ENCODE peak calls at places on chromosomes 6 and 20, in eight cellular contexts. N, K, L, V, S, P, C and M are unnamed samples.

GRCh38 chr6:126773122-126773805 is 345.2 kb upstream of the RSPO3 start:
- DNase-seq in V (no peak), L (no peak), P (no peak), C (no peak), S (no peak), N (no peak), K (no peak), M (no peak)

GRCh38 chr6:75566137-75566767 is 35.4 kb upstream of the SENP6 start:
- DNase-seq in P (no peak), V (no peak), C (no peak), N (no peak), K (no peak), S (no peak), L (no peak), M (no peak)

GRCh38 chr20:44966030-44966961 is at the start of gene STK4:
- DNase-seq in S (peak), K (peak), N (peak), P (peak), V (peak), C (peak), L (peak), M (peak)

GRCh38 chr20:38747495-38748096 is 664 bp upstream of the ACTR5 start:
- DNase-seq in K (no peak), C (no peak), V (no peak), L (no peak), P (no peak), S (no peak), N (no peak), M (no peak)

GRCh38 chr6:47545223-47545622 is 67.6 kb downstream of the CD2AP start:
- DNase-seq in C (no peak), K (no peak), P (no peak), S (no peak), N (no peak), L (no peak), V (no peak), M (no peak)

GRCh38 chr20:17823382-17824144 is 123.8 kb downstream of the BANF2 start:
- DNase-seq in P (no peak), V (no peak), S (no peak), K (no peak), C (no peak), L (no peak), N (no peak), M (no peak)

GRCh38 chr6:136289579-136290405 is at the start of gene BCLAF1:
- DNase-seq in S (peak), K (peak), P (peak), C (peak), L (peak), N (peak), V (peak), M (peak)

GRCh38 chr20:13422637-13423036 is 201.6 kb downstream of the ISM1 start:
- DNase-seq in N (no peak), K (no peak), L (no peak), P (peak), C (no peak), S (no peak), V (no peak), M (no peak)

GRCh38 chr20:32589256-32589655 is 4.1 kb upstream of the NOL4L start:
- DNase-seq in N (no peak), P (peak), S (no peak), L (peak), C (no peak), K (no peak), V (no peak), M (no peak)

GRCh38 chr20:58308680-58309527 is 611 bp upstream of the RAB22A start:
- DNase-seq in N (no peak), P (peak), S (peak), V (peak), L (peak), K (peak), C (peak), M (peak)

GRCh38 chr6:117548797-117549301 is 53.5 kb downstream of the GOPC start:
- DNase-seq in V (no peak), K (no peak), N (no peak), C (no peak), L (no peak), P (peak), S (no peak), M (peak)

GRCh38 chr20:753897-754635 is 14.2 kb downstream of the SLC52A3 start:
- DNase-seq in V (no peak), S (no peak), N (no peak), L (no peak), P (no peak), K (no peak), C (no peak), M (no peak)

GRCh38 chr6:12653396-12653910 is 63.1 kb upstream of the PHACTR1 start:
- DNase-seq in P (no peak), V (no peak), K (no peak), C (no peak), N (no peak), S (no peak), L (no peak), M (no peak)

GRCh38 chr6:117399126-117399525 is 26.6 kb downstream of the ROS1 start:
- DNase-seq in S (no peak), L (no peak), N (no peak), C (no peak), K (no peak), V (no peak), P (no peak), M (no peak)

GRCh38 chr6:125670586-125670985 is 78.8 kb upstream of the HEY2 start:
- DNase-seq in C (no peak), N (no peak), L (no peak), P (no peak), K (no peak), V (no peak), S (no peak), M (no peak)

GRCh38 chr20:57080796-57081195 is 185.6 kb downstream of the BMP7 start:
- DNase-seq in C (no peak), V (no peak), L (peak), K (no peak), P (no peak), N (no peak), S (no peak), M (no peak)

GRCh38 chr6:161598896-161599295 is 325.0 kb upstream of the AGPAT4 start:
- DNase-seq in L (no peak), N (no peak), K (no peak), P (no peak), C (no peak), S (no peak), V (no peak), M (no peak)

GRCh38 chr6:40672118-40672517 is 85.0 kb upstream of the LRFN2 start:
- DNase-seq in V (no peak), S (no peak), N (no peak), K (no peak), C (no peak), P (no peak), L (no peak), M (no peak)

GRCh38 chr6:79833264-79833663 is 114.1 kb downstream of the ELOVL4 start:
- DNase-seq in K (no peak), C (no peak), L (no peak), N (no peak), S (no peak), P (no peak), V (no peak), M (no peak)

GRCh38 chr6:129726650-129727049 is 16.7 kb upstream of the ARHGAP18 start:
- DNase-seq in P (no peak), K (no peak), S (no peak), C (no peak), V (no peak), L (no peak), N (no peak), M (no peak)

GRCh38 chr6:111573892-111574800 is 31.5 kb downstream of the TRAF3IP2 start:
- DNase-seq in S (no peak), P (peak), K (no peak), V (no peak), C (no peak), L (peak), N (no peak), M (no peak)

GRCh38 chr6:56842602-56843475 is 112.1 kb upstream of the BEND6 start:
- DNase-seq in C (no peak), P (peak), S (no peak), L (no peak), V (peak), K (peak), N (no peak), M (no peak)

GRCh38 chr6:136138003-136138402 is 112.1 kb downstream of the MTFR2 start:
- DNase-seq in V (no peak), L (no peak), N (no peak), S (no peak), K (no peak), P (no peak), C (no peak), M (no peak)

GRCh38 chr20:54195483-54196472 is 12.1 kb upstream of the PFDN4 start:
- DNase-seq in L (no peak), V (no peak), N (no peak), P (no peak), C (no peak), S (no peak), K (no peak), M (no peak)

GRCh38 chr20:54197621-54198604 is 10.0 kb upstream of the PFDN4 start:
- DNase-seq in C (no peak), P (peak), K (no peak), S (no peak), N (no peak), V (no peak), L (peak), M (no peak)

GRCh38 chr20:54199283-54199682 is 8.6 kb upstream of the PFDN4 start:
- DNase-seq in L (no peak), N (no peak), P (no peak), S (no peak), V (no peak), C (no peak), K (no peak), M (no peak)

GRCh38 chr20:54193817-54194216 is 14.1 kb upstream of the PFDN4 start:
- DNase-seq in K (no peak), C (no peak), L (no peak), S (no peak), V (no peak), P (no peak), N (no peak), M (no peak)

DNA sequence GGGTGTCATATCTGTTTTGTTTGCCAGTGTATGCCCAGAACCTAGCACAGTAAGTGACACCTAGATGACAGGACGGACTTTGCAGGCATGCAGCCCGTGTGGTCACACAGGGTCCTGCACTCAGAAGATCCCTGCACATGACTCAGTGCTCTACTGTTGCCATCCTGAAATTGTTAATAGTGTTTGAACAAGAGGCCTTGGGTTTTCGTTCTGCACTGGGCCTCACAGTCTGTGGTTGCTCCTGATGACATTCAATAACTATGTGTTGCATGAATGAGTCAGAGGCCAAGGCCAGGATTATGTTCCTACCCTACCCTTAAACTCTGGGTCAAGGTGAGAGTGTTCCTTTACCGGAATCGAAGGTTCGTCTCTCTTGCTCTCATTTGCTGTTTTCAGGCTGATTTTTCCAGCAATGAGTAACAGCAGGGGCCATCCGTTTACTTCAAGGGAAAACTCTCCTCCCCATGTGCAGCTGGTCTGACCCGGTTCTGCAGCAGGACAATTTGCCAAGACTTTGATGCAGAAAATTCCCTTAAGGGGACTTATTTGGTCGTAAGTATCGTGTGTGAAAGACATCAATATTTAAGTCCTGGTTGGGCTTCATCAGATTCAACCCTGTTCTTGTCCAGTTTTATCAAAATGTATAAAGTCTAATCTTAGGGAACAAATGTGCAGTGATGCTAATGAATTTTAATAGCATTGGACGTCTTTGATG is 13.0 kb upstream of the PFDN4 start:
- DNase-seq in K (no peak), P (peak), S (no peak), C (no peak), V (no peak), N (no peak), L (no peak), M (no peak)
- TF ChIP-seq CTCF in K (no peak), P (no peak), S (no peak), C (peak), V (peak), N (no peak), L (no peak), M (no peak)

DNA sequence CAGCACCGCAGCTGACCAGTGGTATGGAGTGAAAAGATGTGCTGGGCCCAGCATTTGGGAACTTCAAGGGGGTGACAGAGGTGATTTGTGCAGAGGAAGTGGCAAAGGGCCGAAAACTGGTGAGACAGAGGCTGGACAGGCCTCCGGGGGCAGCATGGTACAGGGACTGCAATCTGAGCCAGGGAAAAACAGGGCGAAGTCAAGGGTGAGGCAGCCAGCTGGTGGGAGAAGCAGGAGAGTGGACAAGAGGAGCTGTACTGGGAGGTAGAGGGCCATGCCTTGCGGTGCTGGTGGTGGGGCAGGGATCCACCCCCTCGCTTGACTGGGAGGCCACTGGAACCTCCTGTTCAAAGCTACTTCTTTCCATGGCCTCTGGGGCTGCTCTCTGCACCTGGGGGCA is 7.3 kb upstream of the GFRA4 start:
- DNase-seq in C (no peak), N (no peak), L (no peak), S (no peak), V (no peak), K (no peak), P (peak), M (no peak)
- TF ChIP-seq CTCF in C (peak), N (no peak), L (peak), S (no peak), V (no peak), K (no peak), P (peak), M (no peak)

GRCh38 chr6:151760486-151760885 is 47.0 kb upstream of the ESR1 start:
- DNase-seq in K (no peak), S (no peak), N (no peak), P (no peak), V (no peak), L (no peak), C (no peak), M (no peak)

GRCh38 chr6:151763938-151764680 is 43.4 kb upstream of the ESR1 start:
- DNase-seq in L (peak), V (peak), S (peak), K (peak), N (peak), P (peak), C (no peak), M (peak)

GRCh38 chr6:151763303-151763702 is 44.2 kb upstream of the ESR1 start:
- DNase-seq in N (no peak), P (peak), C (no peak), S (no peak), L (peak), K (no peak), V (no peak), M (no peak)

GRCh38 chr6:151762817-151763216 is 44.7 kb upstream of the ESR1 start:
- DNase-seq in V (no peak), L (no peak), N (no peak), S (no peak), P (no peak), C (no peak), K (no peak), M (no peak)

GRCh38 chr6:151765444-151765886 is 42.0 kb upstream of the ESR1 start:
- DNase-seq in P (peak), S (no peak), L (peak), V (peak), K (peak), C (no peak), N (no peak), M (no peak)
- TF ChIP-seq CTCF in P (peak), S (peak), L (peak), V (peak), K (peak), C (peak), N (peak), M (peak)

GRCh38 chr6:44151348-44152108 is 7.1 kb upstream of the CAPN11 start:
- DNase-seq in K (peak), V (peak), N (no peak), L (peak), S (peak), P (peak), C (peak), M (peak)

GRCh38 chr6:44154067-44154466 is 4.6 kb upstream of the CAPN11 start:
- DNase-seq in S (no peak), P (no peak), L (no peak), C (no peak), N (no peak), V (no peak), K (no peak), M (no peak)

GRCh38 chr6:44152533-44152932 is 6.1 kb upstream of the CAPN11 start:
- DNase-seq in P (no peak), K (no peak), L (no peak), C (no peak), N (no peak), V (no peak), S (no peak), M (no peak)

GRCh38 chr6:44150317-44150917 is 8.2 kb upstream of the CAPN11 start:
- DNase-seq in S (no peak), N (no peak), K (no peak), C (no peak), V (no peak), P (no peak), L (no peak), M (no peak)

GRCh38 chr6:44152109-44152461 is 6.5 kb upstream of the CAPN11 start:
- DNase-seq in K (no peak), N (no peak), P (no peak), C (no peak), V (no peak), L (no peak), S (no peak), M (no peak)
- TF ChIP-seq CTCF in K (peak), N (no peak), P (no peak), C (no peak), V (no peak), L (no peak), S (peak), M (peak)

GRCh38 chr20:34311118-34312023 is 8.2 kb upstream of the AHCY start:
- DNase-seq in N (no peak), K (peak), V (no peak), P (no peak), C (no peak), S (no peak), L (no peak), M (no peak)
- TF ChIP-seq CTCF in N (no peak), K (peak), V (no peak), P (no peak), C (peak), S (no peak), L (no peak), M (no peak)

DNA sequence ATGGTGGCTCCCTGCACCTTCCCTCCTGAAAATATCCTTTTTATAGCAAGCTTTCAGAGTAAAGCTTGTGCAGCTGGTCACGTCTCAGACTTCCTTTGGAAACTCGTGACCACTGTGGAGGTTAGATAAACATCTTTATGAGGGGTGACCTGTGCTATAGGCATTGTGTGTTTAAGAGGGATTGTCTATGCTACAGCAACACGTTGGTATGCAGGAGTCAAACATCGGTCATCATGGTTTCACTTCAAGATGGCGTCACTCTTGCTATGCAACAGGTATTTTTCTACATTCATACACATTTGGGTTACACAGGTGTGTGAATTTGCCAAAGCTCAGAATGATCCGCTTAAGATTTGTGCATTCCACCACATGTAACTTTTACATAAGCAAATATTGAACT is 14.6 kb upstream of the BLCAP start:
- DNase-seq in K (no peak), P (peak), C (peak), V (no peak), L (peak), N (no peak), S (no peak), M (no peak)
- TF ChIP-seq CTCF in K (no peak), P (no peak), C (no peak), V (no peak), L (no peak), N (no peak), S (no peak), M (no peak)

GRCh38 chr6:158033751-158034702 is 52.4 kb downstream of the SYNJ2 start:
- DNase-seq in P (no peak), C (no peak), S (no peak), N (no peak), L (no peak), V (no peak), K (no peak), M (no peak)
- TF ChIP-seq CTCF in P (no peak), C (no peak), S (no peak), N (no peak), L (no peak), V (no peak), K (no peak), M (no peak)

DNA sequence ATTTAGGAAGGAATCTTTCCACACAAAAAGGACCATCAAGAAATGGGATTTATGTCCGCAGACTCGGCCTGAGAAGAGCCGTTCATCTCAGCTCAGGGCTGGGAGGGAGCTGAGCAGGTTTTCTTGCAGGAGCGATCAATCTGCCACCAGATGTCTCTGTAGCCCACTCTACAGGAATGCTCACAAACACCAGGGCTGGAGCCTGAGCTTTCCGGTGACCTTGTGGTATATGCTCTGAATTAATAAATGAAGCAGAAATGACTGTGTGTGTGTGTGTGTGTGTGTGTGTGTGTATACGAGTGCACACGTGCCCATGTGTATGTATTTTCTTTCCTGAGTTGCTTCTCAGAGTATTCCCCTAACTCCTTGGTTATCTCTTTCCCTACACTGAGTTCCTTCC is 12.0 kb downstream of the CD83 start:
- DNase-seq in S (no peak), P (peak), K (peak), N (no peak), C (no peak), V (peak), L (peak), M (no peak)
- TF ChIP-seq CTCF in S (peak), P (peak), K (peak), N (peak), C (peak), V (peak), L (peak), M (no peak)

GRCh38 chr6:105136433-105137350 is 43.1 kb downstream of the POPDC3 start:
- DNase-seq in V (peak), N (no peak), K (peak), L (peak), P (peak), C (peak), S (no peak), M (no peak)
- TF ChIP-seq CTCF in V (peak), N (peak), K (peak), L (peak), P (peak), C (peak), S (no peak), M (no peak)